ENCODE peak calls at places on chromosomes 16 and 17, in nine cellular contexts. One of them, this sample, is unnamed.

GRCh38 chr17:29291163-29291752 is 2.7 kb downstream of the NUFIP2 start:
- DNase-seq in endodermal cell: no peak
- DNase-seq in EL: peak; percentile 78
- DNase-seq in CD8-positive, alpha-beta memory T cell: no peak
- DNase-seq in cardiac fibroblast: peak; percentile 86
- DNase-seq in stimulated activated CD8-positive, alpha-beta memory T cell treated with anti-CD3 and anti-CD28 coated beads, Interleukin-2, amount 100 ng/mL, for 1 hour: no peak
- DNase-seq in pons: peak; percentile 91
- DNase-seq in esophagus muscularis mucosa: no peak
- DNase-seq in progenitor cell of endocrine pancreas: no peak
- DNase-seq in this sample: peak; percentile 78

GRCh38 chr17:72501404-72502110 is 380.7 kb downstream of the SOX9 start:
- DNase-seq in endodermal cell: no peak
- DNase-seq in cardiac fibroblast: no peak
- DNase-seq in pons: peak; percentile 71
- DNase-seq in esophagus muscularis mucosa: no peak
- DNase-seq in stimulated activated CD8-positive, alpha-beta memory T cell treated with anti-CD3 and anti-CD28 coated beads, Interleukin-2, amount 100 ng/mL, for 1 hour: no peak
- DNase-seq in progenitor cell of endocrine pancreas: no peak
- DNase-seq in CD8-positive, alpha-beta memory T cell: no peak
- DNase-seq in EL: no peak
- DNase-seq in this sample: no peak

GRCh38 chr16:50040028-50040427 is 15.0 kb downstream of the CNEP1R1 start:
- DNase-seq in stimulated activated CD8-positive, alpha-beta memory T cell treated with anti-CD3 and anti-CD28 coated beads, Interleukin-2, amount 100 ng/mL, for 1 hour: no peak
- DNase-seq in EL: no peak
- DNase-seq in esophagus muscularis mucosa: no peak
- DNase-seq in cardiac fibroblast: no peak
- DNase-seq in pons: no peak
- DNase-seq in CD8-positive, alpha-beta memory T cell: no peak
- DNase-seq in endodermal cell: no peak
- DNase-seq in progenitor cell of endocrine pancreas: no peak
- DNase-seq in this sample: no peak

GRCh38 chr17:6305613-6306360 is 129.1 kb downstream of the AIPL1 start:
- DNase-seq in pons: no peak
- DNase-seq in stimulated activated CD8-positive, alpha-beta memory T cell treated with anti-CD3 and anti-CD28 coated beads, Interleukin-2, amount 100 ng/mL, for 1 hour: no peak
- DNase-seq in CD8-positive, alpha-beta memory T cell: no peak
- DNase-seq in EL: no peak
- DNase-seq in cardiac fibroblast: no peak
- DNase-seq in esophagus muscularis mucosa: no peak
- DNase-seq in endodermal cell: no peak
- DNase-seq in progenitor cell of endocrine pancreas: no peak
- DNase-seq in this sample: no peak

GRCh38 chr16:503150-504071 is 24.1 kb upstream of the CAPN15 start:
- DNase-seq in endodermal cell: no peak
- DNase-seq in esophagus muscularis mucosa: no peak
- DNase-seq in cardiac fibroblast: no peak
- DNase-seq in progenitor cell of endocrine pancreas: no peak
- DNase-seq in EL: no peak
- DNase-seq in CD8-positive, alpha-beta memory T cell: no peak
- DNase-seq in pons: no peak
- DNase-seq in stimulated activated CD8-positive, alpha-beta memory T cell treated with anti-CD3 and anti-CD28 coated beads, Interleukin-2, amount 100 ng/mL, for 1 hour: no peak
- DNase-seq in this sample: no peak

GRCh38 chr16:50195276-50195675 is 42.2 kb downstream of the TENT4B start:
- DNase-seq in progenitor cell of endocrine pancreas: no peak
- DNase-seq in esophagus muscularis mucosa: no peak
- DNase-seq in EL: peak; percentile 79
- DNase-seq in stimulated activated CD8-positive, alpha-beta memory T cell treated with anti-CD3 and anti-CD28 coated beads, Interleukin-2, amount 100 ng/mL, for 1 hour: no peak
- DNase-seq in endodermal cell: no peak
- DNase-seq in pons: peak; percentile 46
- DNase-seq in cardiac fibroblast: peak; percentile 53
- DNase-seq in CD8-positive, alpha-beta memory T cell: no peak
- DNase-seq in this sample: peak; percentile 81

GRCh38 chr17:66711936-66712335 is 123.0 kb upstream of the CACNG5 start:
- DNase-seq in stimulated activated CD8-positive, alpha-beta memory T cell treated with anti-CD3 and anti-CD28 coated beads, Interleukin-2, amount 100 ng/mL, for 1 hour: no peak
- DNase-seq in endodermal cell: peak; percentile 85
- DNase-seq in pons: no peak
- DNase-seq in cardiac fibroblast: no peak
- DNase-seq in esophagus muscularis mucosa: no peak
- DNase-seq in progenitor cell of endocrine pancreas: no peak
- DNase-seq in EL: no peak
- DNase-seq in CD8-positive, alpha-beta memory T cell: no peak
- DNase-seq in this sample: peak; percentile 65

GRCh38 chr16:85586360-85587145 is 26.6 kb upstream of the GSE1 start:
- DNase-seq in pons: no peak
- DNase-seq in EL: no peak
- DNase-seq in cardiac fibroblast: no peak
- DNase-seq in endodermal cell: no peak
- DNase-seq in stimulated activated CD8-positive, alpha-beta memory T cell treated with anti-CD3 and anti-CD28 coated beads, Interleukin-2, amount 100 ng/mL, for 1 hour: no peak
- DNase-seq in progenitor cell of endocrine pancreas: no peak
- DNase-seq in esophagus muscularis mucosa: no peak
- DNase-seq in CD8-positive, alpha-beta memory T cell: no peak
- DNase-seq in this sample: no peak

GRCh38 chr16:9053006-9053601 is 38.3 kb upstream of the HAPSTR1 start:
- DNase-seq in esophagus muscularis mucosa: no peak
- DNase-seq in endodermal cell: peak; percentile 97
- DNase-seq in pons: no peak
- DNase-seq in stimulated activated CD8-positive, alpha-beta memory T cell treated with anti-CD3 and anti-CD28 coated beads, Interleukin-2, amount 100 ng/mL, for 1 hour: no peak
- DNase-seq in CD8-positive, alpha-beta memory T cell: no peak
- DNase-seq in EL: peak; percentile 81
- DNase-seq in cardiac fibroblast: peak; percentile 83
- DNase-seq in progenitor cell of endocrine pancreas: peak; percentile 55
- DNase-seq in this sample: peak; percentile 65

GRCh38 chr17:45719335-45720071 is 64.6 kb upstream of the CRHR1 start:
- DNase-seq in EL: peak; percentile 86
- DNase-seq in endodermal cell: peak; percentile 84
- DNase-seq in esophagus muscularis mucosa: no peak
- DNase-seq in progenitor cell of endocrine pancreas: no peak
- DNase-seq in CD8-positive, alpha-beta memory T cell: no peak
- DNase-seq in pons: peak; percentile 17
- DNase-seq in cardiac fibroblast: peak; percentile 72
- DNase-seq in stimulated activated CD8-positive, alpha-beta memory T cell treated with anti-CD3 and anti-CD28 coated beads, Interleukin-2, amount 100 ng/mL, for 1 hour: no peak
- DNase-seq in this sample: peak; percentile 84

GRCh38 chr17:79187186-79187585 is 112.6 kb downstream of the ENGASE start:
- DNase-seq in endodermal cell: no peak
- DNase-seq in cardiac fibroblast: no peak
- DNase-seq in esophagus muscularis mucosa: no peak
- DNase-seq in progenitor cell of endocrine pancreas: no peak
- DNase-seq in EL: no peak
- DNase-seq in pons: no peak
- DNase-seq in CD8-positive, alpha-beta memory T cell: no peak
- DNase-seq in stimulated activated CD8-positive, alpha-beta memory T cell treated with anti-CD3 and anti-CD28 coated beads, Interleukin-2, amount 100 ng/mL, for 1 hour: no peak
- DNase-seq in this sample: no peak

GRCh38 chr17:82020874-82021727 is 1.6 kb downstream of the CENPX start:
- DNase-seq in CD8-positive, alpha-beta memory T cell: peak; percentile 20
- DNase-seq in EL: peak; percentile 75
- DNase-seq in cardiac fibroblast: peak; percentile 79
- DNase-seq in esophagus muscularis mucosa: no peak
- DNase-seq in stimulated activated CD8-positive, alpha-beta memory T cell treated with anti-CD3 and anti-CD28 coated beads, Interleukin-2, amount 100 ng/mL, for 1 hour: peak; percentile 23
- DNase-seq in pons: peak; percentile 73
- DNase-seq in endodermal cell: peak; percentile 85
- DNase-seq in progenitor cell of endocrine pancreas: no peak
- DNase-seq in this sample: peak; percentile 58

GRCh38 chr16:50270510-50271147 is 4.3 kb downstream of the ADCY7 start:
- DNase-seq in esophagus muscularis mucosa: no peak
- DNase-seq in stimulated activated CD8-positive, alpha-beta memory T cell treated with anti-CD3 and anti-CD28 coated beads, Interleukin-2, amount 100 ng/mL, for 1 hour: no peak
- DNase-seq in CD8-positive, alpha-beta memory T cell: no peak
- DNase-seq in progenitor cell of endocrine pancreas: no peak
- DNase-seq in cardiac fibroblast: no peak
- DNase-seq in endodermal cell: no peak
- DNase-seq in pons: no peak
- DNase-seq in EL: no peak
- DNase-seq in this sample: no peak

GRCh38 chr17:39229274-39229913 is 3.6 kb upstream of the STAC2 start:
- DNase-seq in pons: no peak
- DNase-seq in esophagus muscularis mucosa: no peak
- DNase-seq in EL: peak; percentile 50
- DNase-seq in stimulated activated CD8-positive, alpha-beta memory T cell treated with anti-CD3 and anti-CD28 coated beads, Interleukin-2, amount 100 ng/mL, for 1 hour: no peak
- DNase-seq in progenitor cell of endocrine pancreas: no peak
- DNase-seq in endodermal cell: peak; percentile 63
- DNase-seq in CD8-positive, alpha-beta memory T cell: no peak
- DNase-seq in cardiac fibroblast: peak; percentile 83
- DNase-seq in this sample: peak; percentile 46

GRCh38 chr17:12046786-12047185 is 26.1 kb downstream of the MAP2K4 start:
- DNase-seq in stimulated activated CD8-positive, alpha-beta memory T cell treated with anti-CD3 and anti-CD28 coated beads, Interleukin-2, amount 100 ng/mL, for 1 hour: no peak
- DNase-seq in esophagus muscularis mucosa: no peak
- DNase-seq in pons: no peak
- DNase-seq in progenitor cell of endocrine pancreas: no peak
- DNase-seq in cardiac fibroblast: no peak
- DNase-seq in CD8-positive, alpha-beta memory T cell: no peak
- DNase-seq in EL: no peak
- DNase-seq in endodermal cell: no peak
- DNase-seq in this sample: no peak

GRCh38 chr17:35588196-35588920 is 1.2 kb downstream of the AP2B1 start:
- DNase-seq in esophagus muscularis mucosa: no peak
- DNase-seq in EL: peak; percentile 76
- DNase-seq in pons: no peak
- DNase-seq in endodermal cell: peak; percentile 56
- DNase-seq in CD8-positive, alpha-beta memory T cell: no peak
- DNase-seq in progenitor cell of endocrine pancreas: no peak
- DNase-seq in cardiac fibroblast: peak; percentile 77
- DNase-seq in stimulated activated CD8-positive, alpha-beta memory T cell treated with anti-CD3 and anti-CD28 coated beads, Interleukin-2, amount 100 ng/mL, for 1 hour: no peak
- DNase-seq in this sample: peak; percentile 99

GRCh38 chr17:71237903-71238538 is 882.8 kb upstream of the SOX9 start:
- DNase-seq in cardiac fibroblast: peak; percentile 46
- DNase-seq in stimulated activated CD8-positive, alpha-beta memory T cell treated with anti-CD3 and anti-CD28 coated beads, Interleukin-2, amount 100 ng/mL, for 1 hour: no peak
- DNase-seq in esophagus muscularis mucosa: no peak
- DNase-seq in pons: peak; percentile 68
- DNase-seq in endodermal cell: no peak
- DNase-seq in EL: peak; percentile 49
- DNase-seq in CD8-positive, alpha-beta memory T cell: no peak
- DNase-seq in progenitor cell of endocrine pancreas: no peak
- DNase-seq in this sample: peak; percentile 62

GRCh38 chr17:65371702-65372101 is 189.7 kb downstream of the AXIN2 start:
- DNase-seq in esophagus muscularis mucosa: no peak
- DNase-seq in endodermal cell: peak; percentile 34
- DNase-seq in progenitor cell of endocrine pancreas: no peak
- DNase-seq in pons: no peak
- DNase-seq in EL: no peak
- DNase-seq in stimulated activated CD8-positive, alpha-beta memory T cell treated with anti-CD3 and anti-CD28 coated beads, Interleukin-2, amount 100 ng/mL, for 1 hour: no peak
- DNase-seq in CD8-positive, alpha-beta memory T cell: no peak
- DNase-seq in cardiac fibroblast: no peak
- DNase-seq in this sample: no peak

GRCh38 chr17:65438708-65439294 is 122.6 kb downstream of the AXIN2 start:
- DNase-seq in endodermal cell: peak; percentile 78
- DNase-seq in esophagus muscularis mucosa: no peak
- DNase-seq in EL: no peak
- DNase-seq in pons: peak; percentile 15
- DNase-seq in cardiac fibroblast: peak; percentile 52
- DNase-seq in stimulated activated CD8-positive, alpha-beta memory T cell treated with anti-CD3 and anti-CD28 coated beads, Interleukin-2, amount 100 ng/mL, for 1 hour: no peak
- DNase-seq in CD8-positive, alpha-beta memory T cell: no peak
- DNase-seq in progenitor cell of endocrine pancreas: no peak
- DNase-seq in this sample: peak; percentile 7

GRCh38 chr16:68411086-68411485 is 37.2 kb downstream of the SMPD3 start:
- DNase-seq in CD8-positive, alpha-beta memory T cell: no peak
- DNase-seq in pons: no peak
- DNase-seq in cardiac fibroblast: no peak
- DNase-seq in stimulated activated CD8-positive, alpha-beta memory T cell treated with anti-CD3 and anti-CD28 coated beads, Interleukin-2, amount 100 ng/mL, for 1 hour: no peak
- DNase-seq in EL: no peak
- DNase-seq in progenitor cell of endocrine pancreas: no peak
- DNase-seq in endodermal cell: no peak
- DNase-seq in esophagus muscularis mucosa: no peak
- DNase-seq in this sample: no peak

GRCh38 chr16:30725465-30725792 is 22.8 kb upstream of the PHKG2 start:
- DNase-seq in CD8-positive, alpha-beta memory T cell: no peak
- DNase-seq in stimulated activated CD8-positive, alpha-beta memory T cell treated with anti-CD3 and anti-CD28 coated beads, Interleukin-2, amount 100 ng/mL, for 1 hour: no peak
- DNase-seq in pons: no peak
- DNase-seq in EL: no peak
- DNase-seq in cardiac fibroblast: no peak
- DNase-seq in esophagus muscularis mucosa: no peak
- DNase-seq in endodermal cell: no peak
- DNase-seq in progenitor cell of endocrine pancreas: no peak
- DNase-seq in this sample: no peak

GRCh38 chr17:75719732-75720131 is 1.5 kb upstream of the ITGB4 start:
- DNase-seq in CD8-positive, alpha-beta memory T cell: no peak
- DNase-seq in EL: no peak
- DNase-seq in cardiac fibroblast: no peak
- DNase-seq in pons: no peak
- DNase-seq in esophagus muscularis mucosa: no peak
- DNase-seq in progenitor cell of endocrine pancreas: no peak
- DNase-seq in endodermal cell: no peak
- DNase-seq in stimulated activated CD8-positive, alpha-beta memory T cell treated with anti-CD3 and anti-CD28 coated beads, Interleukin-2, amount 100 ng/mL, for 1 hour: no peak
- DNase-seq in this sample: peak; percentile 43

GRCh38 chr16:31128711-31129567 is 6.6 kb downstream of the PRSS8 start:
- DNase-seq in endodermal cell: no peak
- DNase-seq in cardiac fibroblast: no peak
- DNase-seq in CD8-positive, alpha-beta memory T cell: no peak
- DNase-seq in esophagus muscularis mucosa: no peak
- DNase-seq in progenitor cell of endocrine pancreas: no peak
- DNase-seq in stimulated activated CD8-positive, alpha-beta memory T cell treated with anti-CD3 and anti-CD28 coated beads, Interleukin-2, amount 100 ng/mL, for 1 hour: no peak
- DNase-seq in pons: peak; percentile 67
- DNase-seq in EL: no peak
- DNase-seq in this sample: peak; percentile 59

GRCh38 chr17:36149296-36149820 is 27.1 kb downstream of the TBC1D3B start:
- DNase-seq in endodermal cell: peak; percentile 70
- DNase-seq in stimulated activated CD8-positive, alpha-beta memory T cell treated with anti-CD3 and anti-CD28 coated beads, Interleukin-2, amount 100 ng/mL, for 1 hour: no peak
- DNase-seq in progenitor cell of endocrine pancreas: no peak
- DNase-seq in EL: peak; percentile 25
- DNase-seq in pons: no peak
- DNase-seq in esophagus muscularis mucosa: peak; percentile 94
- DNase-seq in cardiac fibroblast: peak; percentile 78
- DNase-seq in CD8-positive, alpha-beta memory T cell: no peak
- DNase-seq in this sample: no peak

GRCh38 chr16:81808933-81809480 is 29.9 kb downstream of the PLCG2 start:
- DNase-seq in endodermal cell: no peak
- DNase-seq in progenitor cell of endocrine pancreas: no peak
- DNase-seq in CD8-positive, alpha-beta memory T cell: no peak
- DNase-seq in stimulated activated CD8-positive, alpha-beta memory T cell treated with anti-CD3 and anti-CD28 coated beads, Interleukin-2, amount 100 ng/mL, for 1 hour: no peak
- DNase-seq in pons: no peak
- DNase-seq in cardiac fibroblast: no peak
- DNase-seq in EL: no peak
- DNase-seq in esophagus muscularis mucosa: no peak
- DNase-seq in this sample: no peak

GRCh38 chr17:80187090-80187489 is 17.3 kb downstream of the CARD14 start:
- DNase-seq in stimulated activated CD8-positive, alpha-beta memory T cell treated with anti-CD3 and anti-CD28 coated beads, Interleukin-2, amount 100 ng/mL, for 1 hour: no peak
- DNase-seq in pons: no peak
- DNase-seq in cardiac fibroblast: peak; percentile 57
- DNase-seq in esophagus muscularis mucosa: no peak
- DNase-seq in CD8-positive, alpha-beta memory T cell: no peak
- DNase-seq in endodermal cell: no peak
- DNase-seq in EL: no peak
- DNase-seq in progenitor cell of endocrine pancreas: no peak
- DNase-seq in this sample: peak; percentile 81

GRCh38 chr17:34996422-34997029 is 16.2 kb downstream of the LIG3 start:
- DNase-seq in esophagus muscularis mucosa: no peak
- DNase-seq in EL: no peak
- DNase-seq in CD8-positive, alpha-beta memory T cell: no peak
- DNase-seq in pons: no peak
- DNase-seq in cardiac fibroblast: no peak
- DNase-seq in stimulated activated CD8-positive, alpha-beta memory T cell treated with anti-CD3 and anti-CD28 coated beads, Interleukin-2, amount 100 ng/mL, for 1 hour: no peak
- DNase-seq in progenitor cell of endocrine pancreas: no peak
- DNase-seq in endodermal cell: no peak
- DNase-seq in this sample: no peak

GRCh38 chr16:30104492-30104891 is 8.5 kb upstream of the YPEL3 start:
- DNase-seq in stimulated activated CD8-positive, alpha-beta memory T cell treated with anti-CD3 and anti-CD28 coated beads, Interleukin-2, amount 100 ng/mL, for 1 hour: no peak
- DNase-seq in endodermal cell: no peak
- DNase-seq in cardiac fibroblast: no peak
- DNase-seq in esophagus muscularis mucosa: no peak
- DNase-seq in progenitor cell of endocrine pancreas: no peak
- DNase-seq in CD8-positive, alpha-beta memory T cell: no peak
- DNase-seq in EL: no peak
- DNase-seq in pons: no peak
- DNase-seq in this sample: no peak

GRCh38 chr16:89084411-89084810 is 9.2 kb upstream of the ACSF3 start:
- DNase-seq in EL: no peak
- DNase-seq in progenitor cell of endocrine pancreas: no peak
- DNase-seq in CD8-positive, alpha-beta memory T cell: no peak
- DNase-seq in pons: no peak
- DNase-seq in esophagus muscularis mucosa: no peak
- DNase-seq in stimulated activated CD8-positive, alpha-beta memory T cell treated with anti-CD3 and anti-CD28 coated beads, Interleukin-2, amount 100 ng/mL, for 1 hour: no peak
- DNase-seq in endodermal cell: no peak
- DNase-seq in cardiac fibroblast: no peak
- DNase-seq in this sample: no peak

GRCh38 chr16:87678618-87679017 is 76.3 kb downstream of the JPH3 start:
- DNase-seq in endodermal cell: no peak
- DNase-seq in esophagus muscularis mucosa: no peak
- DNase-seq in cardiac fibroblast: no peak
- DNase-seq in stimulated activated CD8-positive, alpha-beta memory T cell treated with anti-CD3 and anti-CD28 coated beads, Interleukin-2, amount 100 ng/mL, for 1 hour: no peak
- DNase-seq in pons: no peak
- DNase-seq in EL: no peak
- DNase-seq in progenitor cell of endocrine pancreas: no peak
- DNase-seq in CD8-positive, alpha-beta memory T cell: no peak
- DNase-seq in this sample: no peak

GRCh38 chr17:73827627-73828241 is 183.5 kb upstream of the SDK2 start:
- DNase-seq in stimulated activated CD8-positive, alpha-beta memory T cell treated with anti-CD3 and anti-CD28 coated beads, Interleukin-2, amount 100 ng/mL, for 1 hour: no peak
- DNase-seq in pons: no peak
- DNase-seq in esophagus muscularis mucosa: no peak
- DNase-seq in progenitor cell of endocrine pancreas: no peak
- DNase-seq in cardiac fibroblast: no peak
- DNase-seq in CD8-positive, alpha-beta memory T cell: no peak
- DNase-seq in endodermal cell: peak; percentile 80
- DNase-seq in EL: no peak
- DNase-seq in this sample: peak; percentile 33

This sample was measured in bronchial epithelial cell.